ENCODE peak calls at places on chromosome X, in five cellular contexts. O, R, N, X and D are unnamed samples.
A peak's percentile ranks its signal among the peaks of the same experiment; 100 is the strongest.

GRCh38 chrX:13088155-13088485 is 43.7 kb upstream of the FAM9C start:
- DNase-seq in O (no peak), R (no peak), N (no peak), X (no peak), D (no peak)

GRCh38 chrX:129932792-129933321 is 26.9 kb downstream of the UTP14A start:
- DNase-seq in O (peak; percentile 63), R (no peak), N (no peak), X (peak; percentile 7), D (no peak)

GRCh38 chrX:154019633-154020499 is at the start of gene IRAK1:
- DNase-seq in O (peak; percentile 85), R (no peak), N (peak; percentile 48), X (peak; percentile 73), D (no peak)

GRCh38 chrX:41779058-41779564 is 55.1 kb downstream of the GPR82 start:
- DNase-seq in O (no peak), R (no peak), N (no peak), X (peak; percentile 88), D (no peak)

GRCh38 chrX:30777575-30777974 is 111.5 kb downstream of the TAB3 start:
- DNase-seq in O (no peak), R (no peak), N (no peak), X (no peak), D (no peak)

GRCh38 chrX:129193357-129193756 is 329.9 kb downstream of the SMARCA1 start:
- DNase-seq in O (no peak), R (no peak), N (no peak), X (peak; percentile 24), D (no peak)

GRCh38 chrX:28589048-28589447 is 1.8 kb downstream of the IL1RAPL1 start:
- DNase-seq in O (no peak), R (no peak), N (no peak), X (no peak), D (no peak)

GRCh38 chrX:29039501-29039900 is 452.3 kb downstream of the IL1RAPL1 start:
- DNase-seq in O (no peak), R (no peak), N (no peak), X (no peak), D (no peak)

GRCh38 chrX:126164689-126165400 is 1.2 kb downstream of the DCAF12L2 start:
- DNase-seq in O (peak; percentile 44), R (no peak), N (no peak), X (no peak), D (no peak)

GRCh38 chrX:28586291-28586690 is 955 bp upstream of the IL1RAPL1 start:
- DNase-seq in O (no peak), R (no peak), N (no peak), X (peak; percentile 20), D (no peak)

GRCh38 chrX:129647588-129648410 is 7.0 kb downstream of the APLN start:
- DNase-seq in O (no peak), R (no peak), N (no peak), X (no peak), D (no peak)

GRCh38 chrX:21382715-21383114 is 8.5 kb downstream of the CNKSR2 start:
- DNase-seq in O (no peak), R (no peak), N (no peak), X (peak; percentile 37), D (no peak)

GRCh38 chrX:23911436-23911835 is 3.6 kb downstream of the CXorf58 start:
- DNase-seq in O (no peak), R (no peak), N (no peak), X (no peak), D (no peak)

GRCh38 chrX:112654871-112655270 is 24.9 kb downstream of the LHFPL1 start:
- DNase-seq in O (no peak), R (no peak), N (no peak), X (no peak), D (no peak)

GRCh38 chrX:103774070-103774642 is 2.5 kb upstream of the PLP1 start:
- DNase-seq in O (no peak), R (no peak), N (no peak), X (peak; percentile 72), D (no peak)

GRCh38 chrX:151825927-151826471 is 86.7 kb upstream of the MAGEA4 start:
- DNase-seq in O (no peak), R (no peak), N (peak; percentile 20), X (peak; percentile 22), D (peak; percentile 89)

GRCh38 chrX:97238632-97239031 is 354.9 kb downstream of the RPA4 start:
- DNase-seq in O (no peak), R (no peak), N (no peak), X (peak; percentile 83), D (no peak)

GRCh38 chrX:16785247-16786138 is 773 bp upstream of the TXLNG start:
- DNase-seq in O (no peak), R (no peak), N (peak; percentile 21), X (peak; percentile 6), D (no peak)

GRCh38 chrX:100975212-100975611 is 5.7 kb downstream of the ARL13A start:
- DNase-seq in O (no peak), R (no peak), N (no peak), X (no peak), D (no peak)

GRCh38 chrX:154411981-154412340 is 622 bp downstream of the TAFAZZIN start:
- DNase-seq in O (peak; percentile 74), R (no peak), N (peak; percentile 76), X (peak; percentile 58), D (no peak)

GRCh38 chrX:78327370-78328048 is at the start of gene CYSLTR1:
- DNase-seq in O (no peak), R (no peak), N (no peak), X (no peak), D (no peak)

GRCh38 chrX:38768079-38768478 is 33.2 kb upstream of the MID1IP1 start:
- DNase-seq in O (no peak), R (no peak), N (no peak), X (peak; percentile 52), D (no peak)

GRCh38 chrX:44343412-44343942 is at the start of gene EFHC2:
- DNase-seq in O (peak; percentile 65), R (no peak), N (peak; percentile 23), X (peak; percentile 24), D (no peak)

GRCh38 chrX:34978171-34978570 is 35.6 kb downstream of the FAM47B start:
- DNase-seq in O (no peak), R (no peak), N (no peak), X (no peak), D (no peak)

GRCh38 chrX:39592776-39593175 is 505.0 kb downstream of the BCOR start:
- DNase-seq in O (no peak), R (no peak), N (no peak), X (peak; percentile 10), D (no peak)

GRCh38 chrX:30713061-30713525 is 59.9 kb downstream of the GK start:
- DNase-seq in O (peak; percentile 61), R (no peak), N (peak; percentile 45), X (peak; percentile 70), D (no peak)

GRCh38 chrX:15911729-15912550 is 57.3 kb upstream of the AP1S2 start:
- DNase-seq in O (no peak), R (no peak), N (peak; percentile 21), X (peak; percentile 8), D (no peak)

GRCh38 chrX:134676440-134676839 is 18.2 kb upstream of the PLAC1 start:
- DNase-seq in O (no peak), R (no peak), N (no peak), X (peak; percentile 78), D (peak; percentile 50)

GRCh38 chrX:134679644-134680043 is 21.4 kb upstream of the PLAC1 start:
- DNase-seq in O (no peak), R (no peak), N (no peak), X (no peak), D (no peak)

GRCh38 chrX:134673123-134673522 is 14.9 kb upstream of the PLAC1 start:
- DNase-seq in O (no peak), R (no peak), N (no peak), X (no peak), D (no peak)

GRCh38 chrX:134679226-134679625 is 21.0 kb upstream of the PLAC1 start:
- DNase-seq in O (no peak), R (no peak), N (no peak), X (no peak), D (peak; percentile 37)

DNA sequence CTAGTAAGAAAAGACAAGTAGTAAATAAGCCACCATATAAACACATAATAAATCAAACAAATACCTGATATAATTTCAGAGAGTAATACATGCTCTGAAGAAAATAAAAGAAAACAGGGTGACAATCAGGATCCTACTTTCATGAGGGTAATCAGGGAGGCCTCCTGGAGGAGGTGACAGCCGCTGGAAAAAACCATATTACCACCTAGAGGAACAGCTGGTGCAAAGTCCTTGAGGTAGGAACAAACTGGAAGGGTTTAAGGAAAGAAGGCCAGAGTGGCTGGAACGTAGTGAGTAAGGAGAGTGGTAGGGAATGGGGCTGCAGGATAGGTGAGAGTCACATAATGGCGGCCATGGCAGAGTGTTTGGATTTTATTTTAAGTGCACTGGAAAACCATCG is 19.1 kb upstream of the PLAC1 start:
- DNase-seq in O (no peak), R (no peak), N (no peak), X (no peak), D (no peak)
- H3K27me3 ChIP-seq in O (no peaks in the 10 kb centered on the region), R (no peaks in the 10 kb centered on the region), N (no peaks in the 10 kb centered on the region), X (no peaks in the 10 kb centered on the region), D (no peaks in the 10 kb centered on the region)

DNA sequence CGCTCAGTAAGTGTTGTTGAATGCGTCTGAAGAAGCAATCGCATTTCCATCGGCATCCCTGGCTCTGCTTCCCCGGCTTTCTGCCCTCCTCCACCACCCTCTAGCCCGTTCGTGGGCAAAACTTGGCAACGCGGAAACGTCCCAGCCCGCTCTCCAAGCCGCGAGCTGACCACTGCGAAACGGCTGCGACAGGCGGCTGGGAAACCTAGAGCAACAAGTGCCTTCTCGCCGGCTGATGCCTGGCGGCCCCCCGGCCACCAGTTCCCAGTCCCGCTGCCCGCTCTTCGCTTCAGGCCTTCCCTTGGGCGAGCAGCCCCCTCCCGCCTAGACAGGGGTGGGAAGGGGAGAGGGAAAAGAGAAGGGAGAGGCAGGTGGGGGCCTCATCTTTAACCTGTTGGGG is 837 bp downstream of the CITED1 start:
- DNase-seq in O (no peak), R (no peak), N (no peak), X (no peak), D (no peak)
- H3K4me3 ChIP-seq in O (no peak overlapping the region), R (peak overlapping the region; percentile 60), N (peak overlapping the region; percentile 49), X (no peak overlapping the region), D (no peak overlapping the region)

GRCh38 chrX:1601051-1601767 is 9.8 kb downstream of the AKAP17A start:
- DNase-seq in O (peak; percentile 53), R (no peak), N (no peak), X (no peak), D (no peak)
- H3K36me3 ChIP-seq in O (peaks cover 18% of the 10 kb centered on the region), R (peaks cover 82% of the 10 kb centered on the region), N (peaks cover 73% of the 10 kb centered on the region), X (peaks cover 16% of the 10 kb centered on the region), D (peaks cover 45% of the 10 kb centered on the region)

GRCh38 chrX:107228486-107228819 is 22.0 kb downstream of the DNAAF6 start:
- DNase-seq in O (no peak), R (no peak), N (no peak), X (no peak), D (no peak)
- H3K27me3 ChIP-seq in O (no peaks in the 10 kb centered on the region), R (no peaks in the 10 kb centered on the region), N (no peaks in the 10 kb centered on the region), X (no peaks in the 10 kb centered on the region), D (no peaks in the 10 kb centered on the region)

GRCh38 chrX:47216393-47216925 is 2.0 kb upstream of the CDK16 start:
- DNase-seq in O (peak; percentile 35), R (no peak), N (no peak), X (no peak), D (no peak)

GRCh38 chrX:47217121-47217851 is 1.2 kb upstream of the CDK16 start:
- DNase-seq in O (peak; percentile 95), R (no peak), N (peak; percentile 29), X (peak; percentile 75), D (no peak)

GRCh38 chrX:47218920-47219815 is 687 bp downstream of the CDK16 start:
- DNase-seq in O (peak; percentile 71), R (no peak), N (peak; percentile 36), X (no peak), D (no peak)

GRCh38 chrX:47217852-47218279 is 615 bp upstream of the CDK16 start:
- DNase-seq in O (peak; percentile 87), R (peak; percentile 98), N (peak; percentile 97), X (peak; percentile 98), D (peak; percentile 95)

GRCh38 chrX:47218280-47218919 is at the start of gene CDK16:
- DNase-seq in O (peak; percentile 92), R (peak; percentile 56), N (peak; percentile 58), X (peak; percentile 77), D (no peak)
- H3K4me3 ChIP-seq in O (peak within 1 kb of the TSS; percentile 96), R (peak within 1 kb of the TSS; percentile 87), N (peak within 1 kb of the TSS; percentile 88), X (peak within 1 kb of the TSS; percentile 93), D (peak within 1 kb of the TSS; percentile 66)